ENCODE peak calls at places on chromosomes 12 and 14, in six cellular contexts. J is stomach, I is AG10803, P is NCI-H1105 treated with DMSO at 0.1 percent for 48 hours, Z is epithelial cell of proximal tubule, R is T follicular helper cell. Q is an unnamed sample.

GRCh38 chr12:94717656-94718055 is 67.3 kb upstream of the TMCC3 start:
- DNase-seq in J (no peak), I (no peak), P (no peak), Z (no peak), R (no peak), Q (no peak)

GRCh38 chr12:1499351-1499750 is 95.0 kb downstream of the FBXL14 start:
- DNase-seq in J (no peak), I (no peak), P (no peak), Z (no peak), R (no peak), Q (no peak)

GRCh38 chr12:119788783-119789182 is 88.3 kb downstream of the CIT start:
- DNase-seq in J (no peak), I (peak), P (no peak), Z (no peak), R (no peak), Q (peak)

GRCh38 chr12:78208106-78208505 is 377.4 kb downstream of the NAV3 start:
- DNase-seq in J (no peak), I (no peak), P (no peak), Z (peak), R (no peak), Q (no peak)

GRCh38 chr12:80273144-80273543 is 170.9 kb upstream of the PTPRQ start:
- DNase-seq in J (no peak), I (no peak), P (no peak), Z (no peak), R (no peak), Q (no peak)

GRCh38 chr12:26195641-26196423 is 459 bp downstream of the SSPN start:
- DNase-seq in J (peak), I (peak), P (peak), Z (no peak), R (no peak), Q (peak)

GRCh38 chr12:29200586-29200985 is 51.5 kb downstream of the FAR2 start:
- DNase-seq in J (no peak), I (no peak), P (peak), Z (no peak), R (no peak), Q (no peak)

GRCh38 chr14:101221549-101222160 is 318.1 kb upstream of the RTL1 start:
- DNase-seq in J (no peak), I (no peak), P (no peak), Z (no peak), R (no peak), Q (no peak)

GRCh38 chr14:104794641-104795467 is 694 bp downstream of the AKT1 start:
- DNase-seq in J (peak), I (peak), P (no peak), Z (no peak), R (no peak), Q (peak)

GRCh38 chr12:49984960-49985359 is 12.2 kb downstream of the AQP6 start:
- DNase-seq in J (no peak), I (no peak), P (no peak), Z (no peak), R (no peak), Q (no peak)

GRCh38 chr14:38255673-38256357 is at the start of gene CLEC14A:
- DNase-seq in J (no peak), I (peak), P (no peak), Z (no peak), R (no peak), Q (peak)

GRCh38 chr14:96084796-96085195 is 45.6 kb downstream of the C14orf132 start:
- DNase-seq in J (no peak), I (no peak), P (no peak), Z (no peak), R (no peak), Q (no peak)

GRCh38 chr14:49982082-49982481 is 89.2 kb downstream of the ARF6 start:
- DNase-seq in J (no peak), I (no peak), P (no peak), Z (no peak), R (no peak), Q (no peak)

GRCh38 chr14:100045687-100046344 is 19.4 kb upstream of the EVL start:
- DNase-seq in J (no peak), I (peak), P (no peak), Z (no peak), R (no peak), Q (peak)

GRCh38 chr12:133145981-133146380 is 15.6 kb downstream of the ZNF10 start:
- DNase-seq in J (no peak), I (no peak), P (no peak), Z (no peak), R (no peak), Q (no peak)

GRCh38 chr12:19110541-19110940 is 19.0 kb upstream of the PLEKHA5 start:
- DNase-seq in J (no peak), I (peak), P (no peak), Z (no peak), R (no peak), Q (peak)

GRCh38 chr12:53378705-53379388 is 1.1 kb upstream of the SP1 start:
- DNase-seq in J (no peak), I (no peak), P (no peak), Z (no peak), R (no peak), Q (no peak)

GRCh38 chr14:99644723-99645544 is at the start of gene HHIPL1:
- DNase-seq in J (no peak), I (peak), P (no peak), Z (no peak), R (no peak), Q (peak)

GRCh38 chr12:12461923-12462315 is 100.7 kb downstream of the DUSP16 start:
- DNase-seq in J (no peak), I (no peak), P (no peak), Z (no peak), R (no peak), Q (no peak)

GRCh38 chr12:122123051-122123760 is 44.6 kb downstream of the MLXIP start:
- DNase-seq in J (peak), I (peak), P (peak), Z (no peak), R (peak), Q (peak)

GRCh38 chr12:103169-103981 is 36.8 kb downstream of the IQSEC3 start:
- DNase-seq in J (no peak), I (no peak), P (peak), Z (no peak), R (no peak), Q (no peak)

GRCh38 chr12:100376166-100376565 is 19.3 kb downstream of the SLC17A8 start:
- DNase-seq in J (no peak), I (no peak), P (no peak), Z (no peak), R (no peak), Q (no peak)

GRCh38 chr12:110501722-110502448 is at the start of the genes RAD9B and VPS29:
- DNase-seq in J (peak), I (peak), P (peak), Z (peak), R (peak), Q (peak)

GRCh38 chr14:104265918-104266642 is 127.7 kb downstream of the KIF26A start:
- DNase-seq in J (peak), I (no peak), P (no peak), Z (no peak), R (no peak), Q (no peak)

GRCh38 chr12:126944684-126945083 is 1322.3 kb upstream of the TMEM132C start:
- DNase-seq in J (no peak), I (no peak), P (no peak), Z (no peak), R (no peak), Q (no peak)

GRCh38 chr14:53957739-53958138 is 1.1 kb upstream of the BMP4 start:
- DNase-seq in J (no peak), I (no peak), P (no peak), Z (no peak), R (no peak), Q (no peak)

GRCh38 chr12:123995023-123995422 is 22.0 kb downstream of the ZNF664 start:
- DNase-seq in J (no peak), I (peak), P (no peak), Z (no peak), R (no peak), Q (peak)

GRCh38 chr12:64323476-64324225 is 66.9 kb downstream of the C12orf56 start:
- DNase-seq in J (no peak), I (peak), P (no peak), Z (no peak), R (no peak), Q (no peak)

GRCh38 chr14:89185919-89186849 is 230.8 kb downstream of the FOXN3 start:
- DNase-seq in J (no peak), I (peak), P (no peak), Z (no peak), R (no peak), Q (peak)

GRCh38 chr12:130752692-130753230 is 36.7 kb upstream of the RIMBP2 start:
- DNase-seq in J (no peak), I (no peak), P (no peak), Z (no peak), R (no peak), Q (no peak)

GRCh38 chr12:23949212-23950010 is at the start of gene SOX5:
- DNase-seq in J (peak), I (peak), P (peak), Z (peak), R (no peak), Q (peak)

GRCh38 chr14:61460853-61461611 is 139.7 kb downstream of the PRKCH start:
- DNase-seq in J (no peak), I (no peak), P (peak), Z (no peak), R (peak), Q (no peak)

GRCh38 chr12:5809586-5809985 is 135.5 kb downstream of the ANO2 start:
- DNase-seq in J (no peak), I (no peak), P (no peak), Z (no peak), R (no peak), Q (no peak)

GRCh38 chr14:77883479-77884238 is 83.8 kb downstream of the ADCK1 start:
- DNase-seq in J (no peak), I (no peak), P (peak), Z (no peak), R (no peak), Q (no peak)

GRCh38 chr12:7190268-7191055 is 976 bp downstream of the PEX5 start:
- DNase-seq in J (no peak), I (peak), P (peak), Z (no peak), R (no peak), Q (peak)

GRCh38 chr14:98634043-98634820 is 637.8 kb downstream of the BCL11B start:
- DNase-seq in J (no peak), I (no peak), P (no peak), Z (no peak), R (no peak), Q (no peak)

GRCh38 chr12:47247418-47247817 is 167.7 kb upstream of the AMIGO2 start:
- DNase-seq in J (peak), I (peak), P (no peak), Z (no peak), R (no peak), Q (no peak)

GRCh38 chr12:89707992-89708792 is 446 bp downstream of the ATP2B1 start:
- DNase-seq in J (peak), I (no peak), P (peak), Z (no peak), R (peak), Q (peak)